ENCODE peak calls at places on chromosomes 5 and 9, in six cellular contexts. F is thoracic aorta, T is RWPE2, D is fibroblast of lung, B is left ventricle myocardium inferior, O is tibial nerve. P is an unnamed sample.

GRCh38 chr9:125784286-125785049 is 37.3 kb downstream of the PBX3 start:
- DNase-seq in F (no peak), T (no peak), B (no peak), D (peak), O (no peak), P (no peak)

GRCh38 chr9:136262671-136263178 is 17.1 kb upstream of the QSOX2 start:
- DNase-seq in B (no peak), T (no peak), D (no peak), F (no peak), O (no peak), P (no peak)

GRCh38 chr9:75953218-75953617 is 62.7 kb downstream of the PCSK5 start:
- DNase-seq in T (no peak), D (no peak), B (no peak), F (no peak), O (no peak), P (no peak)

GRCh38 chr9:37066139-37066725 is 32.2 kb upstream of the PAX5 start:
- DNase-seq in F (no peak), O (no peak), B (no peak), D (no peak), T (no peak), P (no peak)

GRCh38 chr9:13603916-13604315 is 324.4 kb upstream of the MPDZ start:
- DNase-seq in T (no peak), D (peak), B (no peak), F (no peak), O (no peak), P (no peak)

GRCh38 chr9:93679536-93680444 is 103.4 kb downstream of the PHF2 start:
- DNase-seq in F (no peak), D (no peak), B (peak), T (peak), O (no peak), P (peak)

GRCh38 chr5:73605223-73606087 is 20.5 kb upstream of the ARHGEF28 start:
- DNase-seq in D (peak), B (no peak), F (no peak), T (no peak), O (no peak), P (no peak)

GRCh38 chr5:57298295-57298984 is 124.6 kb downstream of the GPBP1 start:
- DNase-seq in F (peak), B (peak), T (peak), D (peak), O (peak), P (peak)

GRCh38 chr9:77014597-77015263 is 4.7 kb upstream of the FOXB2 start:
- DNase-seq in T (no peak), O (no peak), D (no peak), F (no peak), B (no peak), P (no peak)

GRCh38 chr9:129069128-129069824 is 11.6 kb upstream of the DOLPP1 start:
- DNase-seq in O (peak), T (no peak), F (no peak), D (no peak), B (peak), P (peak)
- H3K27ac ChIP-seq in O (no peak), T (no peak), F (no peak), D (no peak), B (peak), P (no peak)

GRCh38 chr9:112485574-112485973 is 1.1 kb upstream of the KIAA1958 start:
- DNase-seq in D (no peak), B (no peak), T (no peak), O (no peak), F (no peak), P (no peak)
- H3K4me3 ChIP-seq in D (no peak), B (peak), T (peak), O (no peak), F (peak), P (no peak)

DNA sequence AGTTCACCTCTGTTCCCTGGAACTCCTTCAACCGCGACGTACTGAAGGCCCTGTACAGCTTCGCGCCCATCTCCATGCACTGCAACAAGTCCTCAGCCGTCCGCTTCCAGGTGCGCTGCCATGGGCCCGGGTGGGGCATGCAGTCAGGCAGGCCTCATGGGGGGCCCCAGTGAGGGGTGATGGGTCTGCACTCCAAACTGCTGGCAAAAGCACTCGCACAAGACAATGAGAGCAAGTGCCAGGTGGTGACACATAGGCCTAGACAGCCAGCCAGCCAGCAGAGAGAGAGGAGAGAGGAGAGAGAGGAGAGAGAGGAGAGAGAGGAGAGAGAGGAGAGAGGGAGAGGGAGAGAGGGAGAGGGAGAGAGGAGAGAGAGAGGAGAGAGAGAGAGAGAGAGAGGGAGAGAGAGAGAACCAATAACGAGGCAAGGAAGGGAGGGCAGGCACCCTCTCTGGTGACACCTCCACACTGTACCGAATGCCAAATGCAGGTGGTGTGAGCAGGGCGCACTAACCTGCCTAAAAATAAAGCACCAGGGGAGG is 21.0 kb downstream of the DBH start:
- DNase-seq in T (no peak), D (peak), F (no peak), O (no peak), B (no peak), P (no peak)
- TF ChIP-seq CTCF in T (no peak), D (no peak), F (no peak), O (peak), B (no peak), P (no peak)

GRCh38 chr5:141875022-141875740 is 3.0 kb downstream of the PCDH1 start:
- DNase-seq in B (peak), T (no peak), F (no peak), O (no peak), D (no peak), P (no peak)
- H3K27ac ChIP-seq in B (peak), T (no peak), F (no peak), O (no peak), D (no peak), P (no peak)

DNA sequence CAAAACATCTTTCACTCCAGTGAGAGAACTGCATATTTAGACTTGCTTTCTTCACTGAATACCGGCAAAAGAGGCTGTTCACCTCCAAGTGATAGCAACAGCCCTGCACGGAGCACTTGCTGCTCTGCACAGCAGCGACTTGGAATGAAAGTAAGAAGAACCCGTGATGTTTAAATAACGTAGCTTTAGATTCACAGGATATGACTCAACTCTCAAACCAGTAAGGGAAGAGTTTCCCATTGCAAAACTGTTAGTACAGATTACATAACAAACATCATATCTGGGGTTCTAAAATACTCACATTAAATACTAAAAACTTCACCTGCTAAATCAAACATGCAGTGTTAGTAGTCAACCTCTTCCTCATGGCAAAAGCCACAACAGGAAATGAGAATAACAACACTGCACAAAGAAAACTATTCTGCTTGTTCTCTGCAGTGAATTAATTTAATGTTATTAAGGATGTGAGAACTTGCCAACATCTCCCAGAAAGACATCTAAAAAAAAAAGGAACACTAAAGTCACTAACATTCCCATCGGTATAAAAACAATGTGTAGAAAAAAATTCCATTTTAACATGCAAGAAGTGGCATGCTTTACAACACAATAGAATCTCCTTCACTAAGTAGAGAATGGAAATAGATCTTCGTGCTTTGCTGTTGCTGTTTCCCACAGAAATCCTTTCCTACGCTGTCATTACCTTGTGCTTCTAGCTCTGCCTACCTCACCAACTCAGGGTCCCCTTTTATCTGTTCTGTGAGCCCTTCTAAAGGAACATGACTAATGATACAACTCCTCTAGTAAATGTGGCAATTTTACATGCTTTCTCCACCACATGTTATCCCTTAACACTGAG is 203.2 kb downstream of the MCTP1 start:
- DNase-seq in T (no peak), D (peak), O (peak), F (no peak), B (peak), P (no peak)
- H3K4me3 ChIP-seq in T (peak), D (peak), O (peak), F (peak), B (peak), P (peak)

DNA sequence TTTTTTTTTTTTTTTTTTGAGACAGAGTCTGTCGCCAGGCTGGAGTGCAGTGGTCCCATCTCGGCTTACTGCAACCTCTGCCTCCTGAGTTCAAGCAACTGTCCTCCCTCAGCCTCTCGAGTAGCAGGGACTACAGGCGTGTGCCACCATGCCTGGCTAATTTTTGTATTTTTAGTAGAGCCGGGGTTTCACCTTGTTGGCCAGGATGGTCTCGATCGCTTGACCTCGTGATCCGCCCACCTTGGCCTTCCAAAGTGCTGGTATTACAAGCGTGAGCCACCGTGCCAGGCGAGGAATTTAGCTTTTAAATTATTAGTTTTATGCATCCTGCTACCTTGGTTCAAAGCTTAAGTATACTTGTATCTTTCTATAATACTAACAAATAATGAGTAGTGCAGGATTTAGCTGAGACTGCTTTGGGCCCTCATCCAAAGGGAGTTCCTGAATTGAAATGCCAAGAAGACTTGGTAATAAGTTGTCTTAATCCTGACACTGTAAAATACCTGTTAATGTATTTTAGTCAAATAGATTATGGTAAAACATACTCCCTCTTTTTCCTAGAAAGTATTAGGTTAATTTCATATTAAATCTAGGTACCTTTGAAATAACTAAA is 5.0 kb downstream of the CDC42SE2 start:
- DNase-seq in D (peak), O (no peak), T (no peak), F (no peak), B (no peak), P (no peak)
- TF ChIP-seq CTCF in D (no peak), O (no peak), T (no peak), F (no peak), B (no peak), P (no peak)

P was measured in tibial artery.